ENCODE peak calls at places on chromosome 11, in eight cellular contexts. One of them, this sample, is unnamed.

GRCh38 chr11:66985508-66986177 is 10.5 kb downstream of the C11orf86 start:
- DNase-seq in KBM-7: no peak
- DNase-seq in stromal cell of bone marrow: no peak
- DNase-seq in NCI-H1105: no peak
- DNase-seq in IMR-90: no peak
- DNase-seq in stimulated activated CD8-positive, alpha-beta memory T cell treated with anti-CD3 and anti-CD28 coated beads, Interleukin-2, amount 100 ng/mL, for 1 hour: no peak
- DNase-seq in activated CD8-positive, alpha-beta memory T cell treated with anti-CD3 and anti-CD28 coated beads for 24 hours: no peak
- DNase-seq in upper lobe of right lung: no peak
- DNase-seq in this sample: no peak

GRCh38 chr11:26944866-26945664 is 48.8 kb upstream of the FIBIN start:
- DNase-seq in KBM-7: no peak
- DNase-seq in stromal cell of bone marrow: peak
- DNase-seq in NCI-H1105: no peak
- DNase-seq in IMR-90: peak
- DNase-seq in stimulated activated CD8-positive, alpha-beta memory T cell treated with anti-CD3 and anti-CD28 coated beads, Interleukin-2, amount 100 ng/mL, for 1 hour: no peak
- DNase-seq in activated CD8-positive, alpha-beta memory T cell treated with anti-CD3 and anti-CD28 coated beads for 24 hours: no peak
- DNase-seq in upper lobe of right lung: no peak
- DNase-seq in this sample: peak

GRCh38 chr11:129331217-129331616 is 44.4 kb upstream of the BARX2 start:
- DNase-seq in KBM-7: no peak
- DNase-seq in stromal cell of bone marrow: no peak
- DNase-seq in NCI-H1105: no peak
- DNase-seq in IMR-90: peak
- DNase-seq in stimulated activated CD8-positive, alpha-beta memory T cell treated with anti-CD3 and anti-CD28 coated beads, Interleukin-2, amount 100 ng/mL, for 1 hour: no peak
- DNase-seq in activated CD8-positive, alpha-beta memory T cell treated with anti-CD3 and anti-CD28 coated beads for 24 hours: no peak
- DNase-seq in upper lobe of right lung: no peak
- DNase-seq in this sample: no peak

GRCh38 chr11:95256204-95256819 is 25.3 kb upstream of the SESN3 start:
- DNase-seq in KBM-7: peak
- DNase-seq in stromal cell of bone marrow: no peak
- DNase-seq in NCI-H1105: no peak
- DNase-seq in IMR-90: peak
- DNase-seq in stimulated activated CD8-positive, alpha-beta memory T cell treated with anti-CD3 and anti-CD28 coated beads, Interleukin-2, amount 100 ng/mL, for 1 hour: no peak
- DNase-seq in activated CD8-positive, alpha-beta memory T cell treated with anti-CD3 and anti-CD28 coated beads for 24 hours: no peak
- DNase-seq in upper lobe of right lung: no peak
- DNase-seq in this sample: no peak

GRCh38 chr11:127805771-127806170 is 781.6 kb downstream of the ETS1 start:
- DNase-seq in KBM-7: no peak
- DNase-seq in stromal cell of bone marrow: no peak
- DNase-seq in NCI-H1105: no peak
- DNase-seq in IMR-90: no peak
- DNase-seq in stimulated activated CD8-positive, alpha-beta memory T cell treated with anti-CD3 and anti-CD28 coated beads, Interleukin-2, amount 100 ng/mL, for 1 hour: no peak
- DNase-seq in activated CD8-positive, alpha-beta memory T cell treated with anti-CD3 and anti-CD28 coated beads for 24 hours: no peak
- DNase-seq in upper lobe of right lung: no peak
- DNase-seq in this sample: no peak

GRCh38 chr11:113248702-113249490 is 65.5 kb upstream of the TTC12 start:
- DNase-seq in KBM-7: no peak
- DNase-seq in stromal cell of bone marrow: no peak
- DNase-seq in NCI-H1105: no peak
- DNase-seq in IMR-90: no peak
- DNase-seq in stimulated activated CD8-positive, alpha-beta memory T cell treated with anti-CD3 and anti-CD28 coated beads, Interleukin-2, amount 100 ng/mL, for 1 hour: no peak
- DNase-seq in activated CD8-positive, alpha-beta memory T cell treated with anti-CD3 and anti-CD28 coated beads for 24 hours: no peak
- DNase-seq in upper lobe of right lung: no peak
- DNase-seq in this sample: no peak

GRCh38 chr11:2778630-2779498 is 79.1 kb upstream of the KCNQ1OT1 start:
- DNase-seq in KBM-7: peak
- DNase-seq in stromal cell of bone marrow: peak
- DNase-seq in NCI-H1105: peak
- DNase-seq in IMR-90: peak
- DNase-seq in stimulated activated CD8-positive, alpha-beta memory T cell treated with anti-CD3 and anti-CD28 coated beads, Interleukin-2, amount 100 ng/mL, for 1 hour: no peak
- DNase-seq in activated CD8-positive, alpha-beta memory T cell treated with anti-CD3 and anti-CD28 coated beads for 24 hours: peak
- DNase-seq in upper lobe of right lung: peak
- DNase-seq in this sample: peak

GRCh38 chr11:102192349-102193066 is 82.3 kb downstream of the YAP1 start:
- DNase-seq in KBM-7: no peak
- DNase-seq in stromal cell of bone marrow: no peak
- DNase-seq in NCI-H1105: no peak
- DNase-seq in IMR-90: no peak
- DNase-seq in stimulated activated CD8-positive, alpha-beta memory T cell treated with anti-CD3 and anti-CD28 coated beads, Interleukin-2, amount 100 ng/mL, for 1 hour: no peak
- DNase-seq in activated CD8-positive, alpha-beta memory T cell treated with anti-CD3 and anti-CD28 coated beads for 24 hours: no peak
- DNase-seq in upper lobe of right lung: no peak
- DNase-seq in this sample: no peak

GRCh38 chr11:66467034-66467659 is 442 bp downstream of the PELI3 start:
- DNase-seq in KBM-7: no peak
- DNase-seq in stromal cell of bone marrow: no peak
- DNase-seq in NCI-H1105: no peak
- DNase-seq in IMR-90: peak
- DNase-seq in stimulated activated CD8-positive, alpha-beta memory T cell treated with anti-CD3 and anti-CD28 coated beads, Interleukin-2, amount 100 ng/mL, for 1 hour: no peak
- DNase-seq in activated CD8-positive, alpha-beta memory T cell treated with anti-CD3 and anti-CD28 coated beads for 24 hours: no peak
- DNase-seq in upper lobe of right lung: no peak
- DNase-seq in this sample: no peak

GRCh38 chr11:8810331-8811301 is 100.4 kb upstream of the AKIP1 start:
- DNase-seq in KBM-7: no peak
- DNase-seq in stromal cell of bone marrow: no peak
- DNase-seq in NCI-H1105: peak
- DNase-seq in IMR-90: peak
- DNase-seq in stimulated activated CD8-positive, alpha-beta memory T cell treated with anti-CD3 and anti-CD28 coated beads, Interleukin-2, amount 100 ng/mL, for 1 hour: no peak
- DNase-seq in activated CD8-positive, alpha-beta memory T cell treated with anti-CD3 and anti-CD28 coated beads for 24 hours: no peak
- DNase-seq in upper lobe of right lung: peak
- DNase-seq in this sample: peak

GRCh38 chr11:57378166-57378565 is 2.8 kb downstream of the PRG3 start:
- DNase-seq in KBM-7: no peak
- DNase-seq in stromal cell of bone marrow: no peak
- DNase-seq in NCI-H1105: no peak
- DNase-seq in IMR-90: peak
- DNase-seq in stimulated activated CD8-positive, alpha-beta memory T cell treated with anti-CD3 and anti-CD28 coated beads, Interleukin-2, amount 100 ng/mL, for 1 hour: no peak
- DNase-seq in activated CD8-positive, alpha-beta memory T cell treated with anti-CD3 and anti-CD28 coated beads for 24 hours: no peak
- DNase-seq in upper lobe of right lung: no peak
- DNase-seq in this sample: no peak

GRCh38 chr11:62458212-62459002 is 39.6 kb downstream of the SCGB1A1 start:
- DNase-seq in KBM-7: no peak
- DNase-seq in stromal cell of bone marrow: no peak
- DNase-seq in NCI-H1105: no peak
- DNase-seq in IMR-90: peak
- DNase-seq in stimulated activated CD8-positive, alpha-beta memory T cell treated with anti-CD3 and anti-CD28 coated beads, Interleukin-2, amount 100 ng/mL, for 1 hour: no peak
- DNase-seq in activated CD8-positive, alpha-beta memory T cell treated with anti-CD3 and anti-CD28 coated beads for 24 hours: no peak
- DNase-seq in upper lobe of right lung: no peak
- DNase-seq in this sample: no peak

GRCh38 chr11:70107756-70108155 is 29.6 kb downstream of the ANO1 start:
- DNase-seq in KBM-7: no peak
- DNase-seq in stromal cell of bone marrow: no peak
- DNase-seq in NCI-H1105: no peak
- DNase-seq in IMR-90: no peak
- DNase-seq in stimulated activated CD8-positive, alpha-beta memory T cell treated with anti-CD3 and anti-CD28 coated beads, Interleukin-2, amount 100 ng/mL, for 1 hour: no peak
- DNase-seq in activated CD8-positive, alpha-beta memory T cell treated with anti-CD3 and anti-CD28 coated beads for 24 hours: no peak
- DNase-seq in upper lobe of right lung: no peak
- DNase-seq in this sample: no peak

GRCh38 chr11:31761636-31762035 is 49.5 kb downstream of the PAX6 start:
- DNase-seq in KBM-7: no peak
- DNase-seq in stromal cell of bone marrow: no peak
- DNase-seq in NCI-H1105: no peak
- DNase-seq in IMR-90: no peak
- DNase-seq in stimulated activated CD8-positive, alpha-beta memory T cell treated with anti-CD3 and anti-CD28 coated beads, Interleukin-2, amount 100 ng/mL, for 1 hour: no peak
- DNase-seq in activated CD8-positive, alpha-beta memory T cell treated with anti-CD3 and anti-CD28 coated beads for 24 hours: no peak
- DNase-seq in upper lobe of right lung: no peak
- DNase-seq in this sample: no peak

GRCh38 chr11:86983071-86983488 is 27.9 kb upstream of the FZD4 start:
- DNase-seq in KBM-7: no peak
- DNase-seq in stromal cell of bone marrow: no peak
- DNase-seq in NCI-H1105: no peak
- DNase-seq in IMR-90: no peak
- DNase-seq in stimulated activated CD8-positive, alpha-beta memory T cell treated with anti-CD3 and anti-CD28 coated beads, Interleukin-2, amount 100 ng/mL, for 1 hour: no peak
- DNase-seq in activated CD8-positive, alpha-beta memory T cell treated with anti-CD3 and anti-CD28 coated beads for 24 hours: no peak
- DNase-seq in upper lobe of right lung: peak
- DNase-seq in this sample: no peak

GRCh38 chr11:13551834-13552233 is 56.0 kb upstream of the PTH start:
- DNase-seq in KBM-7: no peak
- DNase-seq in stromal cell of bone marrow: no peak
- DNase-seq in NCI-H1105: no peak
- DNase-seq in IMR-90: no peak
- DNase-seq in stimulated activated CD8-positive, alpha-beta memory T cell treated with anti-CD3 and anti-CD28 coated beads, Interleukin-2, amount 100 ng/mL, for 1 hour: no peak
- DNase-seq in activated CD8-positive, alpha-beta memory T cell treated with anti-CD3 and anti-CD28 coated beads for 24 hours: no peak
- DNase-seq in upper lobe of right lung: no peak
- DNase-seq in this sample: no peak

GRCh38 chr11:96748639-96749370 is 359.0 kb downstream of the JRKL start:
- DNase-seq in KBM-7: no peak
- DNase-seq in stromal cell of bone marrow: peak
- DNase-seq in NCI-H1105: no peak
- DNase-seq in IMR-90: peak
- DNase-seq in stimulated activated CD8-positive, alpha-beta memory T cell treated with anti-CD3 and anti-CD28 coated beads, Interleukin-2, amount 100 ng/mL, for 1 hour: no peak
- DNase-seq in activated CD8-positive, alpha-beta memory T cell treated with anti-CD3 and anti-CD28 coated beads for 24 hours: no peak
- DNase-seq in upper lobe of right lung: no peak
- DNase-seq in this sample: peak

GRCh38 chr11:110200241-110200640 is 96.2 kb downstream of the RDX start:
- DNase-seq in KBM-7: no peak
- DNase-seq in stromal cell of bone marrow: no peak
- DNase-seq in NCI-H1105: no peak
- DNase-seq in IMR-90: peak
- DNase-seq in stimulated activated CD8-positive, alpha-beta memory T cell treated with anti-CD3 and anti-CD28 coated beads, Interleukin-2, amount 100 ng/mL, for 1 hour: no peak
- DNase-seq in activated CD8-positive, alpha-beta memory T cell treated with anti-CD3 and anti-CD28 coated beads for 24 hours: no peak
- DNase-seq in upper lobe of right lung: no peak
- DNase-seq in this sample: no peak

GRCh38 chr11:61610905-61611304 is 30.0 kb upstream of the SYT7 start:
- DNase-seq in KBM-7: no peak
- DNase-seq in stromal cell of bone marrow: no peak
- DNase-seq in NCI-H1105: no peak
- DNase-seq in IMR-90: no peak
- DNase-seq in stimulated activated CD8-positive, alpha-beta memory T cell treated with anti-CD3 and anti-CD28 coated beads, Interleukin-2, amount 100 ng/mL, for 1 hour: no peak
- DNase-seq in activated CD8-positive, alpha-beta memory T cell treated with anti-CD3 and anti-CD28 coated beads for 24 hours: no peak
- DNase-seq in upper lobe of right lung: no peak
- DNase-seq in this sample: no peak

GRCh38 chr11:20397281-20397680 is 9.8 kb downstream of the PRMT3 start:
- DNase-seq in KBM-7: peak
- DNase-seq in stromal cell of bone marrow: peak
- DNase-seq in NCI-H1105: peak
- DNase-seq in IMR-90: peak
- DNase-seq in stimulated activated CD8-positive, alpha-beta memory T cell treated with anti-CD3 and anti-CD28 coated beads, Interleukin-2, amount 100 ng/mL, for 1 hour: no peak
- DNase-seq in activated CD8-positive, alpha-beta memory T cell treated with anti-CD3 and anti-CD28 coated beads for 24 hours: no peak
- DNase-seq in upper lobe of right lung: no peak
- DNase-seq in this sample: peak

GRCh38 chr11:31355131-31355530 is 14.4 kb downstream of the DCDC1 start:
- DNase-seq in KBM-7: no peak
- DNase-seq in stromal cell of bone marrow: peak
- DNase-seq in NCI-H1105: peak
- DNase-seq in IMR-90: peak
- DNase-seq in stimulated activated CD8-positive, alpha-beta memory T cell treated with anti-CD3 and anti-CD28 coated beads, Interleukin-2, amount 100 ng/mL, for 1 hour: no peak
- DNase-seq in activated CD8-positive, alpha-beta memory T cell treated with anti-CD3 and anti-CD28 coated beads for 24 hours: no peak
- DNase-seq in upper lobe of right lung: no peak
- DNase-seq in this sample: no peak

GRCh38 chr11:721347-721912 is 15.4 kb downstream of the EPS8L2 start:
- DNase-seq in KBM-7: no peak
- DNase-seq in stromal cell of bone marrow: no peak
- DNase-seq in NCI-H1105: no peak
- DNase-seq in IMR-90: no peak
- DNase-seq in stimulated activated CD8-positive, alpha-beta memory T cell treated with anti-CD3 and anti-CD28 coated beads, Interleukin-2, amount 100 ng/mL, for 1 hour: no peak
- DNase-seq in activated CD8-positive, alpha-beta memory T cell treated with anti-CD3 and anti-CD28 coated beads for 24 hours: no peak
- DNase-seq in upper lobe of right lung: no peak
- DNase-seq in this sample: no peak

GRCh38 chr11:19187880-19188279 is 13.9 kb downstream of the CSRP3 start:
- DNase-seq in KBM-7: no peak
- DNase-seq in stromal cell of bone marrow: no peak
- DNase-seq in NCI-H1105: no peak
- DNase-seq in IMR-90: no peak
- DNase-seq in stimulated activated CD8-positive, alpha-beta memory T cell treated with anti-CD3 and anti-CD28 coated beads, Interleukin-2, amount 100 ng/mL, for 1 hour: no peak
- DNase-seq in activated CD8-positive, alpha-beta memory T cell treated with anti-CD3 and anti-CD28 coated beads for 24 hours: no peak
- DNase-seq in upper lobe of right lung: no peak
- DNase-seq in this sample: no peak

This sample was measured in GM04504.